ENCODE peak calls at places on chromosomes 3 and 15, in ten cellular contexts. G is coronary artery, F is left ventricle myocardium inferior, C is colonic mucosa, Y is uterus, Q is K562, A is fibroblast of lung, B is upper lobe of right lung, H is neuronal stem cell, J is substantia nigra. T is an unnamed sample.
A peak's percentile ranks its signal among the peaks of the same experiment; 100 is the strongest.

GRCh38 chr15:43239732-43240491 is 19.1 kb upstream of the EPB42 start:
- DNase-seq in Q (peak; percentile 49), A (peak; percentile 83), Y (no peak), J (no peak), C (no peak), F (no peak), G (peak; percentile 8), H (no peak), B (no peak), T (no peak)

GRCh38 chr15:101013769-101014223 is 94.6 kb downstream of the LRRK1 start:
- DNase-seq in J (no peak), A (no peak), F (no peak), G (peak; percentile 45), Y (peak; percentile 11), B (no peak), Q (no peak), C (peak; percentile 13), H (no peak), T (peak; percentile 58)

GRCh38 chr3:9398715-9399708 is 1.6 kb downstream of the SETD5 start:
- DNase-seq in H (no peak), Y (no peak), J (no peak), C (peak; percentile 48), B (no peak), A (peak; percentile 54), F (no peak), G (no peak), Q (peak; percentile 80), T (no peak)

GRCh38 chr15:78087944-78088772 is 4.2 kb upstream of the SH2D7 start:
- DNase-seq in G (no peak), C (no peak), Y (no peak), B (no peak), A (no peak), J (no peak), Q (no peak), F (no peak), H (no peak), T (no peak)

GRCh38 chr3:43348852-43349574 is 62.7 kb downstream of the SNRK start:
- DNase-seq in A (no peak), C (no peak), J (no peak), G (no peak), F (no peak), Y (no peak), B (no peak), Q (no peak), H (no peak), T (no peak)

GRCh38 chr3:184282941-184283340 is 7.1 kb downstream of the ECE2 start:
- DNase-seq in Y (no peak), Q (no peak), H (no peak), B (no peak), C (no peak), J (no peak), A (no peak), G (no peak), F (no peak), T (no peak)

GRCh38 chr3:79339846-79340245 is 428.0 kb downstream of the ROBO1 start:
- DNase-seq in F (no peak), B (no peak), H (no peak), Q (no peak), Y (no peak), J (no peak), A (no peak), C (peak; percentile 84), G (no peak), T (no peak)

GRCh38 chr3:197417896-197418618 is 119.6 kb upstream of the DLG1 start:
- DNase-seq in H (peak; percentile 31), F (no peak), Y (no peak), G (no peak), J (no peak), A (no peak), Q (no peak), B (peak; percentile 4), C (no peak), T (no peak)

GRCh38 chr15:90478981-90479481 is 50.7 kb upstream of the CRTC3 start:
- DNase-seq in Q (no peak), C (peak; percentile 29), A (peak; percentile 64), H (no peak), J (no peak), Y (no peak), G (no peak), B (no peak), F (no peak), T (no peak)

GRCh38 chr3:197511853-197512635 is 43.7 kb downstream of the BDH1 start:
- DNase-seq in J (no peak), F (no peak), Q (no peak), Y (no peak), A (no peak), B (no peak), C (no peak), H (no peak), G (no peak), T (no peak)

GRCh38 chr15:26082069-26082832 is 219.1 kb upstream of the ATP10A start:
- DNase-seq in Y (peak; percentile 97), H (peak; percentile 97), F (peak; percentile 95), G (peak; percentile 98), B (peak; percentile 98), C (peak; percentile 96), A (peak; percentile 91), J (peak; percentile 92), Q (peak; percentile 94), T (peak; percentile 99)

GRCh38 chr15:26087395-26087794 is 224.3 kb upstream of the ATP10A start:
- DNase-seq in H (no peak), B (no peak), F (no peak), Y (no peak), G (no peak), C (no peak), A (peak; percentile 77), Q (no peak), J (no peak), T (no peak)

GRCh38 chr15:26081758-26082068 is 218.6 kb upstream of the ATP10A start:
- DNase-seq in B (no peak), A (no peak), Y (no peak), F (no peak), G (no peak), H (no peak), C (no peak), J (no peak), Q (no peak), T (no peak)

GRCh38 chr15:26083457-26084350 is 220.6 kb upstream of the ATP10A start:
- DNase-seq in Q (no peak), C (no peak), B (no peak), A (peak; percentile 51), Y (no peak), J (no peak), G (no peak), H (no peak), F (no peak), T (no peak)

DNA sequence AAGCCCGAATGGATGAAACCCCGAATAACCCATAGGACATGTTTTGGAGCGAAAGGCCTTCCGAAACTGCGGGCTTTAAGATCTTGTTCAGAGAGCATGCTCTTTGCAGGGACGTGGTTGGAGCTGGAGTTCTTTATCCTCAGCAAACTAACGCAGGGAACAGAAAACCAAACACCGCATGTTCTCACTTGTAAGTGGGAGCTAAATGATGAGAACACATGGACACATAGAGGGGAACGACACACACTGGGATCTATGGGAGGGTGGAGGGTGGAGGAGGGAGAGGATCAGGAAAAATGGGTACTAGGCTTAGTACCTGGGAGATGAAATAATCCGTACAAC is 219.7 kb upstream of the ATP10A start:
- DNase-seq in J (no peak), Y (no peak), C (peak; percentile 22), Q (no peak), G (no peak), B (no peak), A (no peak), H (no peak), F (no peak), T (no peak)
- H3K27ac ChIP-seq in J (peak overlapping the region; percentile 93), Y (peak overlapping the region; percentile 98), C (peak overlapping the region; percentile 90), Q (peak overlapping the region; percentile 60), G (peak overlapping the region; percentile 91), B (peak overlapping the region; percentile 86), A (peak overlapping the region; percentile 56), H (peak overlapping the region; percentile 87), F (peak overlapping the region; percentile 93), T (peak overlapping the region; percentile 85)

GRCh38 chr3:52539010-52539653 is 2.7 kb downstream of the UQCC5 start:
- DNase-seq in C (no peak), G (no peak), F (no peak), H (no peak), Q (no peak), J (no peak), Y (no peak), A (no peak), B (no peak), T (no peak)

GRCh38 chr3:52537165-52537635 is 795 bp downstream of the UQCC5 start:
- DNase-seq in H (no peak), Q (no peak), J (no peak), Y (no peak), F (no peak), A (no peak), B (no peak), C (no peak), G (no peak), T (no peak)

GRCh38 chr3:52537726-52538421 is 1.5 kb downstream of the UQCC5 start:
- DNase-seq in B (no peak), J (no peak), H (no peak), C (peak; percentile 18), G (no peak), A (no peak), Y (no peak), Q (no peak), F (no peak), T (peak; percentile 77)

GRCh38 chr3:52544937-52545336 is 8.5 kb downstream of the UQCC5 start:
- DNase-seq in Y (no peak), Q (no peak), C (no peak), G (no peak), H (no peak), B (peak; percentile 69), F (no peak), A (no peak), J (no peak), T (no peak)

GRCh38 chr3:52541050-52541449 is 4.6 kb downstream of the UQCC5 start:
- DNase-seq in Q (no peak), B (no peak), Y (no peak), F (no peak), G (no peak), H (no peak), J (no peak), C (no peak), A (no peak), T (no peak)
- H3K27ac ChIP-seq in Q (no peak overlapping the region), B (no peak overlapping the region), Y (no peak overlapping the region), F (no peak overlapping the region), G (no peak overlapping the region), H (no peak overlapping the region), J (no peak overlapping the region), C (no peak overlapping the region), A (no peak overlapping the region), T (no peak overlapping the region)

DNA sequence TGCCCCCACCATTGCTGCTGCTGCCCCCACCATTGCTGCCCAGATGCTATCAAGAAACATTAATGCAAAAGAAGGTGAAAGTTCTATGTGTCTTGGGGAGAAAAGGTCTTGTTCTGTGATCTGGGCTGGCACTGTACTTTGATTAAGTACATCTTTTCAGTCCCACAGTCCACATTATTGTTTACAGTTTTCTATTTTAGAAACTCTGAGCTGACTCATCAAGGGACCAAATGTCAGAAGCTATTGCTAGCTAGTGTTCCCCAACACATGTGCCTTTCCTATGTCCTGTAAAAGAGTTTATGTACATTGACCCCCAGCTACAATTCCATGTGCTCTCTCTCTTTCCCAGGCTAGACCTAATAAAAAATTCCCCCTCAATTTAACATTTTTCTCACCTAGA is 264.7 kb upstream of the NECTIN3 start:
- DNase-seq in J (no peak), F (no peak), Q (no peak), Y (no peak), G (no peak), C (no peak), B (no peak), H (no peak), A (peak; percentile 22), T (no peak)
- H3K27ac ChIP-seq in J (no peak overlapping the region), F (no peak overlapping the region), Q (no peak overlapping the region), Y (no peak overlapping the region), G (no peak overlapping the region), C (no peak overlapping the region), B (no peak overlapping the region), H (no peak overlapping the region), A (no peak overlapping the region), T (no peak overlapping the region)

GRCh38 chr3:153396581-153396980 is 234.6 kb downstream of the RAP2B start:
- DNase-seq in J (no peak), F (no peak), C (no peak), A (no peak), H (no peak), G (no peak), Y (no peak), Q (no peak), B (no peak), T (no peak)
- H3K27ac ChIP-seq in J (no peak overlapping the region), F (no peak overlapping the region), C (no peak overlapping the region), A (no peak overlapping the region), H (no peak overlapping the region), G (no peak overlapping the region), Y (no peak overlapping the region), Q (no peak overlapping the region), B (no peak overlapping the region), T (no peak overlapping the region)

T was measured in vagina.